ENCODE peak calls at places on chromosomes 6 and 20, in ten cellular contexts. G is K562, V is colonic mucosa, F is foreskin fibroblast, Y is AG09319, D is heart left ventricle, R is choroid plexus epithelial cell, H is nephron progenitor cell, T is dorsolateral prefrontal cortex, B is ovary. I is an unnamed sample.

GRCh38 chr20:25061103-25061799 is 3.3 kb upstream of the ACSS1 start:
- DNase-seq in G (no peak), V (no peak), F (no peak), Y (no peak), D (peak; percentile 1), R (no peak), H (no peak), T (no peak), B (no peak), I (no peak)

GRCh38 chr6:21438237-21438985 is 155.1 kb upstream of the SOX4 start:
- DNase-seq in G (no peak), V (no peak), F (peak; percentile 37), Y (no peak), D (no peak), R (no peak), H (no peak), T (no peak), B (no peak), I (peak; percentile 82)

GRCh38 chr6:20873425-20874190 is 339.4 kb downstream of the CDKAL1 start:
- DNase-seq in G (no peak), V (no peak), F (peak; percentile 56), Y (no peak), D (no peak), R (peak; percentile 64), H (no peak), T (no peak), B (no peak), I (no peak)

GRCh38 chr20:25178563-25179438 is 16.7 kb upstream of the ENTPD6 start:
- DNase-seq in G (peak; percentile 12), V (no peak), F (peak; percentile 94), Y (peak; percentile 68), D (no peak), R (peak; percentile 92), H (peak; percentile 20), T (no peak), B (no peak), I (peak; percentile 59)

GRCh38 chr20:36312724-36313441 is 6.7 kb downstream of the DLGAP4 start:
- DNase-seq in G (no peak), V (peak; percentile 10), F (no peak), Y (no peak), D (no peak), R (no peak), H (no peak), T (no peak), B (no peak), I (peak; percentile 12)

GRCh38 chr20:24049081-24049480 is 60.5 kb upstream of the GGTLC1 start:
- DNase-seq in G (no peak), V (no peak), F (no peak), Y (no peak), D (no peak), R (no peak), H (no peak), T (no peak), B (no peak), I (no peak)

GRCh38 chr20:6053776-6054688 is at the start of gene LRRN4:
- DNase-seq in G (no peak), V (no peak), F (peak; percentile 34), Y (no peak), D (no peak), R (no peak), H (peak; percentile 54), T (no peak), B (no peak), I (no peak)

GRCh38 chr20:53030061-53030460 is 57.9 kb downstream of the TSHZ2 start:
- DNase-seq in G (no peak), V (no peak), F (no peak), Y (no peak), D (no peak), R (no peak), H (no peak), T (no peak), B (no peak), I (no peak)

GRCh38 chr20:42572320-42573016 is 617.2 kb downstream of the PTPRT start:
- DNase-seq in G (no peak), V (peak; percentile 22), F (no peak), Y (no peak), D (no peak), R (no peak), H (no peak), T (no peak), B (no peak), I (no peak)

GRCh38 chr6:42131531-42131930 is 10.9 kb downstream of the C6orf132 start:
- DNase-seq in G (no peak), V (no peak), F (peak; percentile 90), Y (no peak), D (no peak), R (peak; percentile 94), H (no peak), T (no peak), B (no peak), I (no peak)

GRCh38 chr6:159978291-159979135 is 9.6 kb downstream of the IGF2R start:
- DNase-seq in G (no peak), V (no peak), F (no peak), Y (no peak), D (no peak), R (no peak), H (no peak), T (no peak), B (no peak), I (peak; percentile 54)

GRCh38 chr6:29528300-29528931 is 31.1 kb downstream of the UBD start:
- DNase-seq in G (no peak), V (no peak), F (no peak), Y (no peak), D (no peak), R (no peak), H (no peak), T (no peak), B (no peak), I (no peak)

GRCh38 chr6:110170081-110170480 is 9.4 kb downstream of the WASF1 start:
- DNase-seq in G (no peak), V (no peak), F (no peak), Y (no peak), D (no peak), R (no peak), H (no peak), T (no peak), B (no peak), I (no peak)

GRCh38 chr6:10678456-10678855 is 16.0 kb downstream of the C6orf52 start:
- DNase-seq in G (no peak), V (no peak), F (no peak), Y (no peak), D (no peak), R (no peak), H (no peak), T (no peak), B (no peak), I (no peak)

GRCh38 chr20:16748058-16748457 is at the start of gene OTOR:
- DNase-seq in G (no peak), V (no peak), F (no peak), Y (no peak), D (no peak), R (no peak), H (no peak), T (no peak), B (no peak), I (no peak)

GRCh38 chr20:16752901-16753300 is 4.7 kb downstream of the OTOR start:
- DNase-seq in G (no peak), V (no peak), F (no peak), Y (no peak), D (no peak), R (no peak), H (no peak), T (no peak), B (no peak), I (no peak)

GRCh38 chr20:16747291-16747811 is 807 bp upstream of the OTOR start:
- DNase-seq in G (no peak), V (no peak), F (no peak), Y (no peak), D (no peak), R (no peak), H (no peak), T (no peak), B (no peak), I (no peak)

GRCh38 chr20:16752082-16752481 is 3.9 kb downstream of the OTOR start:
- DNase-seq in G (no peak), V (no peak), F (no peak), Y (no peak), D (no peak), R (no peak), H (no peak), T (no peak), B (no peak), I (peak; percentile 20)

GRCh38 chr20:16749573-16749972 is 1.4 kb downstream of the OTOR start:
- DNase-seq in G (peak; percentile 11), V (no peak), F (no peak), Y (no peak), D (no peak), R (no peak), H (peak; percentile 21), T (no peak), B (no peak), I (no peak)
- TF ChIP-seq CTCF in G (peak; percentile 51), V (no peak), F (no peak), Y (no peak), D (no peak), R (peak; percentile 1), H (peak; percentile 27), T (no peak), B (no peak), I (no peak)

GRCh38 chr20:10179574-10180298 is 38.9 kb upstream of the SNAP25 start:
- DNase-seq in G (no peak), V (no peak), F (no peak), Y (no peak), D (no peak), R (peak; percentile 44), H (peak; percentile 10), T (no peak), B (no peak), I (no peak)
- TF ChIP-seq CTCF in G (peak; percentile 15), V (no peak), F (peak; percentile 42), Y (peak; percentile 25), D (no peak), R (peak; percentile 75), H (peak; percentile 48), T (peak; percentile 15), B (no peak), I (no peak)

DNA sequence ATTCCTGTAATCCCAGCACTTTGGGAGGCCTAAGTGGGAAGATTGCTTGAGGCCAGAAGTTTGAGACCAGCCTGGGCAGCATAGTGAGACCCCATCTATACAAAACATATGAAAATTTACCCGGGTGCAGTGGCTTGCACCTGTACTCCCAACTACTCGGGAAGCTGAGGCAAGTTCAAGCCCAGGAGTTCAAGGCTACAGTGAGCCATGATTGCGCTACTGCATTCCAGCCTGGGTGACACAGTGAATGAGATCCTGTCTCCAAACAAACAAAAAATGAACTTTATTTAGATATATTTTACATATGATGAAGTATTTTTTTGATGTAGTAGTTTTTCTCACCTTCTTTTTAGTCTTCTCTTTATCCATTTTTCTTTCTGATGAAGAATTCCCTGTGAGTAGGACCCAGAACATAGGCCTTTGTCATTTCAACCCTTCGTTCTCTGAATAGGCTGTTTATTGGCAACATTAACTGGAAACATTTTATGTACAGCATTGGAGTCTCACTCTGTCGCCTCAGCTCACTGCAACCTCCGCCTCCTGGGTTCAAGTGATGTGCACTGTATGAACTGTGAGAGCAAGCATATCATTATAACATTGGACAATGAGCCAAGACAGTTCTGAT is 10.9 kb downstream of the KIF3B start:
- DNase-seq in G (no peak), V (no peak), F (no peak), Y (no peak), D (no peak), R (no peak), H (no peak), T (no peak), B (no peak), I (no peak)
- TF ChIP-seq CTCF in G (no peak), V (no peak), F (no peak), Y (no peak), D (no peak), R (no peak), H (no peak), T (no peak), B (no peak), I (no peak)

GRCh38 chr6:15893556-15894253 is 230.9 kb upstream of the DTNBP1 start:
- DNase-seq in G (peak; percentile 68), V (no peak), F (peak; percentile 30), Y (no peak), D (no peak), R (peak; percentile 65), H (no peak), T (no peak), B (no peak), I (no peak)
- TF ChIP-seq CTCF in G (peak; percentile 85), V (peak; percentile 41), F (peak; percentile 31), Y (peak; percentile 22), D (no peak), R (peak; percentile 60), H (peak; percentile 47), T (no peak), B (no peak), I (peak; percentile 38)

I was measured in GM10248.